ENCODE peak calls at places on chromosomes 6 and 20, in five cellular contexts. N is AG10803, S is PC-3, A is EL, Y is nephron progenitor cell. L is an unnamed sample.

GRCh38 chr6:144797881-144798589 is 512.9 kb downstream of the UTRN start:
- DNase-seq in N (peak), S (peak), A (peak), Y (no peak), L (peak)

GRCh38 chr20:38222231-38222922 is 38.2 kb downstream of the KIAA1755 start:
- DNase-seq in Y (peak), A (peak), S (peak), N (peak), L (peak)

GRCh38 chr20:46250772-46251171 is 57.5 kb downstream of the CDH22 start:
- DNase-seq in S (no peak), A (no peak), Y (no peak), N (no peak), L (no peak)

GRCh38 chr6:33314943-33315752 is 1.3 kb upstream of the TAPBP start:
- DNase-seq in A (peak), S (peak), N (no peak), Y (no peak), L (no peak)

GRCh38 chr20:40612247-40612646 is 76.8 kb downstream of the MAFB start:
- DNase-seq in A (no peak), S (no peak), Y (no peak), N (no peak), L (no peak)

GRCh38 chr6:116682334-116682712 is 1.3 kb downstream of the KPNA5 start:
- DNase-seq in S (peak), N (peak), A (peak), Y (no peak), L (peak)

GRCh38 chr6:1865585-1865984 is 255.9 kb downstream of the FOXC1 start:
- DNase-seq in S (no peak), N (no peak), A (no peak), Y (no peak), L (no peak)

GRCh38 chr6:108937170-108937569 is 88.9 kb downstream of the ARMC2 start:
- DNase-seq in N (no peak), S (peak), A (no peak), Y (no peak), L (no peak)

GRCh38 chr6:4543596-4543995 is 232.6 kb upstream of the CDYL start:
- DNase-seq in A (no peak), S (no peak), N (no peak), Y (no peak), L (peak)

GRCh38 chr6:1620504-1621327 is 11.0 kb downstream of the FOXC1 start:
- DNase-seq in S (no peak), Y (no peak), A (no peak), N (no peak), L (no peak)

GRCh38 chr6:147141690-147142308 is 62.4 kb upstream of the STXBP5 start:
- DNase-seq in A (peak), S (peak), Y (no peak), N (peak), L (peak)

GRCh38 chr6:111750753-111751684 is 122.2 kb downstream of the FYN start:
- DNase-seq in S (no peak), A (no peak), N (peak), Y (no peak), L (peak)

GRCh38 chr6:112251170-112251945 is 3.0 kb downstream of the LAMA4 start:
- DNase-seq in N (peak), S (no peak), A (peak), Y (no peak), L (peak)

GRCh38 chr6:169520104-169520503 is 181.7 kb downstream of the WDR27 start:
- DNase-seq in A (peak), N (peak), Y (no peak), S (no peak), L (no peak)

GRCh38 chr6:10412165-10412947 is 2.5 kb downstream of the TFAP2A start:
- DNase-seq in N (peak), Y (peak), A (peak), S (peak), L (peak)

GRCh38 chr6:38715016-38715809 is at the start of gene DNAH8:
- DNase-seq in Y (peak), N (no peak), S (no peak), A (no peak), L (no peak)

GRCh38 chr6:12105271-12105670 is 93.2 kb downstream of the HIVEP1 start:
- DNase-seq in Y (no peak), A (no peak), N (no peak), S (no peak), L (no peak)

GRCh38 chr20:45835230-45836224 is 1.9 kb downstream of the SNX21 start:
- DNase-seq in Y (no peak), S (peak), A (peak), N (peak), L (peak)

GRCh38 chr6:56079761-56080540 is 167.4 kb downstream of the COL21A1 start:
- DNase-seq in S (no peak), A (no peak), Y (no peak), N (peak), L (no peak)

GRCh38 chr20:40809361-40809760 is 120.3 kb upstream of the MAFB start:
- DNase-seq in S (no peak), N (no peak), A (no peak), Y (no peak), L (no peak)

GRCh38 chr6:110214338-110214737 is 34.1 kb downstream of the CDC40 start:
- DNase-seq in N (no peak), A (no peak), Y (no peak), S (no peak), L (no peak)

GRCh38 chr20:40866056-40866455 is 162.6 kb upstream of the TOP1 start:
- DNase-seq in Y (no peak), N (no peak), S (no peak), A (no peak), L (no peak)

GRCh38 chr20:57326667-57327455 is 2.7 kb upstream of the SPO11 start:
- DNase-seq in A (no peak), S (peak), N (no peak), Y (no peak), L (no peak)

GRCh38 chr6:84897874-84898635 is 133.7 kb upstream of the TBX18 start:
- DNase-seq in S (peak), N (peak), Y (no peak), A (peak), L (peak)

GRCh38 chr6:33320315-33321181 is 3.0 kb upstream of the ZBTB22 start:
- DNase-seq in Y (no peak), N (peak), A (peak), S (peak), L (peak)

GRCh38 chr6:4776493-4776966 is 326 bp downstream of the CDYL start:
- DNase-seq in Y (peak), S (no peak), A (no peak), N (no peak), L (no peak)

GRCh38 chr6:43865947-43866346 is 95.9 kb downstream of the VEGFA start:
- DNase-seq in N (no peak), A (no peak), Y (peak), S (no peak), L (no peak)

GRCh38 chr6:38110407-38111025 is 291.0 kb downstream of the ZFAND3 start:
- DNase-seq in Y (no peak), N (peak), A (no peak), S (no peak), L (no peak)

GRCh38 chr6:41942045-41942851 is 640 bp upstream of the CCND3 start:
- DNase-seq in S (no peak), A (no peak), Y (no peak), N (peak), L (no peak)

GRCh38 chr20:10509411-10509810 is 74.3 kb downstream of the SLX4IP start:
- DNase-seq in A (no peak), S (no peak), Y (no peak), N (no peak), L (no peak)

GRCh38 chr20:34295284-34295683 is 7.9 kb downstream of the AHCY start:
- DNase-seq in S (no peak), Y (no peak), A (no peak), N (no peak), L (no peak)

GRCh38 chr6:71457883-71458282 is 169.3 kb downstream of the OGFRL1 start:
- DNase-seq in A (no peak), N (no peak), S (peak), Y (no peak), L (no peak)

GRCh38 chr6:36578030-36578825 is 15.9 kb upstream of the SRSF3 start:
- DNase-seq in N (no peak), S (no peak), A (no peak), Y (no peak), L (no peak)

GRCh38 chr6:34070315-34071110 is 75.4 kb downstream of the GRM4 start:
- DNase-seq in Y (peak), A (peak), N (no peak), S (no peak), L (no peak)

GRCh38 chr6:40325041-40325440 is 262.1 kb downstream of the LRFN2 start:
- DNase-seq in A (no peak), Y (no peak), N (no peak), S (no peak), L (no peak)

GRCh38 chr20:62299666-62300236 is 3.0 kb upstream of the ADRM1 start:
- DNase-seq in N (no peak), Y (no peak), A (no peak), S (no peak), L (no peak)

GRCh38 chr6:4344317-4344899 is 209.0 kb upstream of the ECI2 start:
- DNase-seq in N (peak), Y (no peak), S (peak), A (peak), L (peak)

GRCh38 chr20:33131949-33132822 is 35.8 kb upstream of the BPIFA2 start:
- DNase-seq in S (no peak), N (no peak), A (no peak), Y (no peak), L (no peak)

GRCh38 chr6:161367472-161367871 is 93.6 kb upstream of the AGPAT4 start:
- DNase-seq in A (no peak), N (no peak), Y (no peak), S (no peak), L (no peak)

GRCh38 chr6:121653624-121654008 is 218.2 kb downstream of the GJA1 start:
- DNase-seq in N (no peak), A (no peak), S (no peak), Y (no peak), L (no peak)